ENCODE peak calls at places on chromosomes 11 and 22, in seven cellular contexts. One of them, this sample, is unnamed.

GRCh38 chr11:61797263-61797944 is 4.7 kb downstream of the FEN1 start:
- DNase-seq in A549: peak
- DNase-seq in choroid plexus epithelial cell: peak
- DNase-seq in AG10803: peak
- DNase-seq in fibroblast of the aortic adventitia: peak
- DNase-seq in cardiac fibroblast: peak
- DNase-seq in AG04450: peak
- DNase-seq in this sample: peak

GRCh38 chr11:61827573-61828378 is at the start of gene FADS2:
- DNase-seq in A549: peak
- DNase-seq in choroid plexus epithelial cell: peak
- DNase-seq in AG10803: peak
- DNase-seq in fibroblast of the aortic adventitia: peak
- DNase-seq in cardiac fibroblast: peak
- DNase-seq in AG04450: peak
- DNase-seq in this sample: peak

GRCh38 chr11:31676280-31676982 is 134.7 kb downstream of the PAX6 start:
- DNase-seq in A549: no peak
- DNase-seq in choroid plexus epithelial cell: peak
- DNase-seq in AG10803: no peak
- DNase-seq in fibroblast of the aortic adventitia: no peak
- DNase-seq in cardiac fibroblast: peak
- DNase-seq in AG04450: no peak
- DNase-seq in this sample: no peak

GRCh38 chr11:103940542-103940941 is 95.9 kb upstream of the DDI1 start:
- DNase-seq in A549: no peak
- DNase-seq in choroid plexus epithelial cell: no peak
- DNase-seq in AG10803: no peak
- DNase-seq in fibroblast of the aortic adventitia: no peak
- DNase-seq in cardiac fibroblast: no peak
- DNase-seq in AG04450: no peak
- DNase-seq in this sample: no peak

GRCh38 chr11:47394322-47395224 is 13.8 kb upstream of the SLC39A13 start:
- DNase-seq in A549: no peak
- DNase-seq in choroid plexus epithelial cell: peak
- DNase-seq in AG10803: no peak
- DNase-seq in fibroblast of the aortic adventitia: no peak
- DNase-seq in cardiac fibroblast: peak
- DNase-seq in AG04450: no peak
- DNase-seq in this sample: no peak

GRCh38 chr11:35304900-35305299 is 114.5 kb downstream of the SLC1A2 start:
- DNase-seq in A549: no peak
- DNase-seq in choroid plexus epithelial cell: no peak
- DNase-seq in AG10803: no peak
- DNase-seq in fibroblast of the aortic adventitia: no peak
- DNase-seq in cardiac fibroblast: no peak
- DNase-seq in AG04450: no peak
- DNase-seq in this sample: no peak

GRCh38 chr11:132962026-132962425 is 570.3 kb downstream of the OPCML start:
- DNase-seq in A549: no peak
- DNase-seq in choroid plexus epithelial cell: peak
- DNase-seq in AG10803: peak
- DNase-seq in fibroblast of the aortic adventitia: peak
- DNase-seq in cardiac fibroblast: peak
- DNase-seq in AG04450: peak
- DNase-seq in this sample: peak

GRCh38 chr11:336666-337002 is 16.0 kb upstream of the IFITM3 start:
- DNase-seq in A549: no peak
- DNase-seq in choroid plexus epithelial cell: no peak
- DNase-seq in AG10803: no peak
- DNase-seq in fibroblast of the aortic adventitia: no peak
- DNase-seq in cardiac fibroblast: no peak
- DNase-seq in AG04450: no peak
- DNase-seq in this sample: no peak

GRCh38 chr11:77400775-77401469 is 73.0 kb downstream of the PAK1 start:
- DNase-seq in A549: no peak
- DNase-seq in choroid plexus epithelial cell: no peak
- DNase-seq in AG10803: no peak
- DNase-seq in fibroblast of the aortic adventitia: no peak
- DNase-seq in cardiac fibroblast: no peak
- DNase-seq in AG04450: no peak
- DNase-seq in this sample: no peak
- TF ChIP-seq CTCF in A549: no peak
- TF ChIP-seq CTCF in choroid plexus epithelial cell: no peak
- TF ChIP-seq CTCF in AG10803: no peak
- TF ChIP-seq CTCF in fibroblast of the aortic adventitia: no peak
- TF ChIP-seq CTCF in cardiac fibroblast: no peak
- TF ChIP-seq CTCF in AG04450: peak
- TF ChIP-seq CTCF in this sample: no peak

DNA sequence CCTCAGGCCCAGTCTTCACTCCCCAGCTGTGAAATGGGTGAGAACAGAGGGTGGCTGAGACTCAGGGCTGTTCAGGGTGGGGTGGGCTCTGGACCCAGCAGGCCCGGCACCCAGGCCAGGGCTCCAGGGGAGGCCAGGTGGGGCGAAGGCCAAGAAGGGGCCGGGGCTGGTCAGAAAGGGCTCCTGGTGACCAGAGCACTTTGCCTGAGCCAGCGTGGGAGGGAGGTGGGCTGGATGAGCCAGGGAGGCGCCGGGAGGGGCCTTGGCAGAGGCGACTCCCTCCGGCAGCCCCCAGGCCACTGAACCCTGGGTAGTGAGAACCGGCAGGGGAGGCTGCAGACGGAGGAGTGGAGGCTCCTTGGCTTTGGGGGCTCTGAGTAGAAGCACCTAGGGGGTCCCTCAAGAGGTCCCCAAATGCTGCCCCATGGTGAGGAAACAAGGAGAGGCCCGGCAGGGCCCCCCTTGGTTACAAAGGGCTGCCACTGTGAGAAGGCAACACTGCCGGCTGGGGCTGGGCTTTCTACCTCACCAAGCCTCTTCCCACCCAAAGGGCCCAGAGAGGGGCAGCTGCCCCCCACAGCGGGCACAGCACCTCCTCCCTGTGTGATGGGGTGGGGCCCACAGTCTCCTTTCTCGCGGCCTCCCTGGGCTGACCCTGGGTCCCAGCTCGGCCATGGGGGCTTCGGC is 17.1 kb downstream of the PRR33 start:
- DNase-seq in A549: no peak
- DNase-seq in choroid plexus epithelial cell: no peak
- DNase-seq in AG10803: no peak
- DNase-seq in fibroblast of the aortic adventitia: no peak
- DNase-seq in cardiac fibroblast: no peak
- DNase-seq in AG04450: no peak
- DNase-seq in this sample: no peak
- H3K4me3 ChIP-seq in A549: no peak
- H3K4me3 ChIP-seq in choroid plexus epithelial cell: no peak
- H3K4me3 ChIP-seq in AG10803: no peak
- H3K4me3 ChIP-seq in fibroblast of the aortic adventitia: no peak
- H3K4me3 ChIP-seq in cardiac fibroblast: no peak
- H3K4me3 ChIP-seq in AG04450: no peak
- H3K4me3 ChIP-seq in this sample: no peak

GRCh38 chr11:100629671-100630070 is 57.4 kb upstream of the ARHGAP42 start:
- DNase-seq in A549: peak
- DNase-seq in choroid plexus epithelial cell: peak
- DNase-seq in AG10803: no peak
- DNase-seq in fibroblast of the aortic adventitia: no peak
- DNase-seq in cardiac fibroblast: no peak
- DNase-seq in AG04450: no peak
- DNase-seq in this sample: no peak
- TF ChIP-seq CTCF in A549: no peak
- TF ChIP-seq CTCF in choroid plexus epithelial cell: peak
- TF ChIP-seq CTCF in AG10803: no peak
- TF ChIP-seq CTCF in fibroblast of the aortic adventitia: no peak
- TF ChIP-seq CTCF in cardiac fibroblast: peak
- TF ChIP-seq CTCF in AG04450: no peak
- TF ChIP-seq CTCF in this sample: no peak

GRCh38 chr11:118142809-118143208 is 9.8 kb downstream of the SCN4B start:
- DNase-seq in A549: no peak
- DNase-seq in choroid plexus epithelial cell: no peak
- DNase-seq in AG10803: no peak
- DNase-seq in fibroblast of the aortic adventitia: no peak
- DNase-seq in cardiac fibroblast: no peak
- DNase-seq in AG04450: no peak
- DNase-seq in this sample: no peak
- H3K4me3 ChIP-seq in A549: no peak
- H3K4me3 ChIP-seq in choroid plexus epithelial cell: no peak
- H3K4me3 ChIP-seq in AG10803: no peak
- H3K4me3 ChIP-seq in fibroblast of the aortic adventitia: no peak
- H3K4me3 ChIP-seq in cardiac fibroblast: no peak
- H3K4me3 ChIP-seq in AG04450: no peak
- H3K4me3 ChIP-seq in this sample: no peak

GRCh38 chr22:19827341-19828034 is 27.2 kb downstream of the GNB1L start:
- DNase-seq in A549: no peak
- DNase-seq in choroid plexus epithelial cell: peak
- DNase-seq in AG10803: no peak
- DNase-seq in fibroblast of the aortic adventitia: no peak
- DNase-seq in cardiac fibroblast: no peak
- DNase-seq in AG04450: no peak
- DNase-seq in this sample: no peak
- TF ChIP-seq CTCF in A549: no peak
- TF ChIP-seq CTCF in choroid plexus epithelial cell: no peak
- TF ChIP-seq CTCF in AG10803: no peak
- TF ChIP-seq CTCF in fibroblast of the aortic adventitia: no peak
- TF ChIP-seq CTCF in cardiac fibroblast: no peak
- TF ChIP-seq CTCF in AG04450: no peak
- TF ChIP-seq CTCF in this sample: no peak

DNA sequence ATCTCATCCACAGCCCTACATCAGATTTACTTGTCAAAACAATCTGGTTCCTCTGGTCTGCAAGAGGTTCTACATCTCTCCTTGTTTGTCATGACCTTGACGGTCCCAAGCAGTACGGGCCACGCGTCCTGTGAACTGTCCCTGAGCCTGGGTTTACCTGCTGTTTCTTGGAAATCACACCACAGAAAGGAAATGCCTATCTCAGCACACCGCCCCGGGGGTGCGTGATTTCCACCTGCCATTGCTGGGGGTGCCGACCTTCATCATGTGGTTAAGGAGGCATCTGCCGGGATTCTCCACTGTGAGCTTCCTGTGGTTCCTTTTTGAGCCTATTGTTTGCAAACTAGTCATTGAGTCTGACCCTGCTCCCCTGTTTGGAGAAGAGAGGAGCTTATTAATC is 1363.4 kb downstream of the BRD1 start:
- DNase-seq in A549: no peak
- DNase-seq in choroid plexus epithelial cell: no peak
- DNase-seq in AG10803: no peak
- DNase-seq in fibroblast of the aortic adventitia: no peak
- DNase-seq in cardiac fibroblast: no peak
- DNase-seq in AG04450: no peak
- DNase-seq in this sample: no peak
- H3K4me3 ChIP-seq in A549: no peak
- H3K4me3 ChIP-seq in choroid plexus epithelial cell: no peak
- H3K4me3 ChIP-seq in AG10803: no peak
- H3K4me3 ChIP-seq in fibroblast of the aortic adventitia: no peak
- H3K4me3 ChIP-seq in cardiac fibroblast: no peak
- H3K4me3 ChIP-seq in AG04450: no peak
- H3K4me3 ChIP-seq in this sample: no peak

DNA sequence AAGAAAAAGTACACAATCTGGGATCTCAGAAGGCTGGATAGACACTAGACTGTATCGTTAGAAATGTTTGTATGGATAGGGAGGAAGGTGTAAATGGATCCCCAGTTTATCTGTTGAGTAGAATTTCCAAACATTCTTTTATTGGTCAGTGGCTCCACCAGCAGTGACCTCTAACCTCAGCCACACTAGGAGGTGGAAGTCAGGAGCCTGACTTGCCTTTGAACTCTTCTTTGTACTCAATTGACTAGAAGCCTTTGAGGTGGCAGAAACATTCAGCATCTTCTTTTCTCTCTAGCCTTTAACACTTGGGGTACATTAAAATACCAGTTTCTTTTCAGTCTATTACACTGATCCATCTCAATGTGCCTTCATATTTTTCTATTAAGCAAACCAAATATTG is 39.1 kb downstream of the EXT2 start:
- DNase-seq in A549: no peak
- DNase-seq in choroid plexus epithelial cell: no peak
- DNase-seq in AG10803: no peak
- DNase-seq in fibroblast of the aortic adventitia: no peak
- DNase-seq in cardiac fibroblast: no peak
- DNase-seq in AG04450: no peak
- DNase-seq in this sample: no peak
- TF ChIP-seq CTCF in A549: no peak
- TF ChIP-seq CTCF in choroid plexus epithelial cell: no peak
- TF ChIP-seq CTCF in AG10803: no peak
- TF ChIP-seq CTCF in fibroblast of the aortic adventitia: no peak
- TF ChIP-seq CTCF in cardiac fibroblast: no peak
- TF ChIP-seq CTCF in AG04450: no peak
- TF ChIP-seq CTCF in this sample: no peak

DNA sequence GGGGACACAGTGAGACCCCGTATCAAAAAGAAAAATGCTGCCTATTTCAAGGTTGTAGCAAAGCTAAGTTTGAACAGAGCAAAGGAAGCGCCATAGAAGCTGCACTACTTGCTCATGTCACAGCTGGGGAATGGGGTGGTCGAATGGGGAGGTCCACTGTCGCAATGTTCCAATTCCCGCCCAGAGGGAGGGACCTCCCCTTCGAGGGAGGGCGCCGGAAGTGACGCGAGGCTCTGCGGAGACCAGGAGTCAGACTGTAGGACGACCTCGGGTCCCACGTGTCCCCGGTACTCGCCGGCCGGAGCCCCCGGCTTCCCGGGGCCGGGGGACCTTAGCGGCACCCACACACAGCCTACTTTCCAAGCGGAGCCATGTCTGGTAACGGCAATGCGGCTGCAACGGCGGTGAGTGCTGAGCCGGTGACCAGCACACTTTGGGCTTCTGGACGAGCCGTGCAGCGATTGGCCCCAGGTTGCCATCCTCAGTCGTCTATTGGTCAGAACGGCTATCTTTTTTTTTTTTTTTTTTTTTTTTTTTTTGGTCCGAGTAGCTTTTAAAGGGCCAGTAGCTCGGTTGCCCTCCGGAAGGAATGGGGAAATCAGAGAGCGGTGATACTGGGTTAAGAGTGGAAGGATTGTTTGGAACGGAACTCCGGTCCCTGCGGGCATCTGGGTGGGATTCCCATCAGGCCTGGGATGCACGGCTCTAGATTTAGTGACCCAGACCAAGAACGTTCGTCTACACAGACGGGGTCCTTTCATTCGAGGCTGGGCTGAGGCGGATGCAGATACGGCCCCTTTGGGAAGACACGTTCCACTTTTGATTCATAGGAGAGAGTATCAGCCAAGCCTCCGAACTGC is at the start of gene HMBS:
- DNase-seq in A549: peak
- DNase-seq in choroid plexus epithelial cell: peak
- DNase-seq in AG10803: peak
- DNase-seq in fibroblast of the aortic adventitia: peak
- DNase-seq in cardiac fibroblast: peak
- DNase-seq in AG04450: peak
- DNase-seq in this sample: peak
- H3K4me3 ChIP-seq in A549: peak
- H3K4me3 ChIP-seq in choroid plexus epithelial cell: peak
- H3K4me3 ChIP-seq in AG10803: peak
- H3K4me3 ChIP-seq in fibroblast of the aortic adventitia: peak
- H3K4me3 ChIP-seq in cardiac fibroblast: peak
- H3K4me3 ChIP-seq in AG04450: peak
- H3K4me3 ChIP-seq in this sample: peak